ENCODE peak calls at places on chromosomes 7 and 10, in four cellular contexts. J is NB4, Z is tibial nerve, L is gastrocnemius medialis. B is an unnamed sample.

GRCh38 chr7:102472126-102473041 is 6.3 kb downstream of the POLR2J start:
- DNase-seq in Z (no peak), J (no peak), L (peak), B (peak)

GRCh38 chr7:158546626-158547025 is 41.0 kb downstream of the PTPRN2 start:
- DNase-seq in Z (no peak), L (no peak), J (no peak), B (no peak)

GRCh38 chr10:89390875-89391576 is 1.4 kb upstream of the IFIT1 start:
- DNase-seq in Z (no peak), J (no peak), L (no peak), B (no peak)

GRCh38 chr10:63258920-63259678 is 126.0 kb downstream of the NRBF2 start:
- DNase-seq in L (no peak), Z (no peak), J (peak), B (no peak)

GRCh38 chr10:119541046-119541445 is 1.5 kb downstream of the RGS10 start:
- DNase-seq in L (no peak), Z (no peak), J (peak), B (no peak)

GRCh38 chr10:18737841-18738240 is 78.6 kb downstream of the ARL5B start:
- DNase-seq in L (no peak), J (no peak), Z (no peak), B (no peak)

GRCh38 chr10:24528960-24529359 is 194.7 kb downstream of the ARHGAP21 start:
- DNase-seq in Z (no peak), L (no peak), J (no peak), B (no peak)

GRCh38 chr7:27423290-27423689 is 180.7 kb downstream of the EVX1 start:
- DNase-seq in Z (no peak), L (no peak), J (no peak), B (no peak)

GRCh38 chr10:75191821-75192568 is 18.6 kb upstream of the VDAC2 start:
- DNase-seq in J (peak), Z (no peak), L (peak), B (peak)

GRCh38 chr7:116571037-116571436 is 46.2 kb downstream of the CAV1 start:
- DNase-seq in Z (no peak), J (no peak), L (no peak), B (no peak)

GRCh38 chr7:114488696-114489095 is 74.1 kb downstream of the FOXP2 start:
- DNase-seq in J (no peak), Z (no peak), L (no peak), B (no peak)

GRCh38 chr7:94996331-94996730 is 88.9 kb downstream of the PPP1R9A start:
- DNase-seq in Z (no peak), L (no peak), J (no peak), B (no peak)

GRCh38 chr7:22576941-22577927 is 77.2 kb upstream of the STEAP1B start:
- DNase-seq in J (peak), L (peak), Z (no peak), B (no peak)

DNA sequence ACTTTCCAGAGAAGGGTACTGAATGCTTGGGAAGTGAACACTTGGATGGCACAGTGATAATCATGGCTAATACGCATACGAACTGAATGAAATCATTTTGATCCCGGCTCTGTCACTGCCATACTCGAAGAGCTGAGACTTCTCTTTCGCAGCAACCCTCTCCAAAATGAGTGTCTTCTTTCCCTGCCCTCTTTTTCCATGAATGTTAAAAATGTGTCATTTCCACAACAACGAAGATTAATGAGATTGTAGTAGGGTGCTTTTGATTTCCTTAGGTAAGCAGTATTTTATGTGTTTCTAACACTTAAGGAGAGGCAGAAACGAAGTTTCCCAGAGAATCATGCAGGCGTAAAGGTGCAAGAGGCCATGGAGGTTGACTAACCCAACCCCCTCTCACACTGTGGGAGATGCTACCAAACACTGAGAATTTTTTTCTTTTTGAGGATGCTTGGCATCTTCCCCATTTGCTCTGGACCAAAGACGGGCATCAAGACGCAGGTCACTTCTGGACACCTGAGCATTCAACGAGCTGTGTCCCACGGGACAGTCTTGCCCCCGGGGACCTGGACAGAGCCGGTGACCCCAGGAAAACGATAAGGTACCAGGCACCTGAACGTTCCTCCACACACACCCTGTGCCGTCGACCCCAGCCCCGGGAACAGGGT is 823 bp downstream of the COPG2 start:
- DNase-seq in Z (no peak), J (no peak), L (no peak), B (no peak)
- TF ChIP-seq CTCF in Z (no peak), J (no peak), L (no peak), B (no peak)

GRCh38 chr7:108384721-108385483 is 71.3 kb downstream of the NRCAM start:
- DNase-seq in L (no peak), J (peak), Z (no peak), B (no peak)
- TF ChIP-seq CTCF in L (no peak), J (peak), Z (no peak), B (no peak)

GRCh38 chr10:28810062-28810870 is 132.9 kb downstream of the BAMBI start:
- DNase-seq in J (no peak), Z (no peak), L (no peak), B (no peak)
- TF ChIP-seq CTCF in J (no peak), Z (no peak), L (no peak), B (no peak)

DNA sequence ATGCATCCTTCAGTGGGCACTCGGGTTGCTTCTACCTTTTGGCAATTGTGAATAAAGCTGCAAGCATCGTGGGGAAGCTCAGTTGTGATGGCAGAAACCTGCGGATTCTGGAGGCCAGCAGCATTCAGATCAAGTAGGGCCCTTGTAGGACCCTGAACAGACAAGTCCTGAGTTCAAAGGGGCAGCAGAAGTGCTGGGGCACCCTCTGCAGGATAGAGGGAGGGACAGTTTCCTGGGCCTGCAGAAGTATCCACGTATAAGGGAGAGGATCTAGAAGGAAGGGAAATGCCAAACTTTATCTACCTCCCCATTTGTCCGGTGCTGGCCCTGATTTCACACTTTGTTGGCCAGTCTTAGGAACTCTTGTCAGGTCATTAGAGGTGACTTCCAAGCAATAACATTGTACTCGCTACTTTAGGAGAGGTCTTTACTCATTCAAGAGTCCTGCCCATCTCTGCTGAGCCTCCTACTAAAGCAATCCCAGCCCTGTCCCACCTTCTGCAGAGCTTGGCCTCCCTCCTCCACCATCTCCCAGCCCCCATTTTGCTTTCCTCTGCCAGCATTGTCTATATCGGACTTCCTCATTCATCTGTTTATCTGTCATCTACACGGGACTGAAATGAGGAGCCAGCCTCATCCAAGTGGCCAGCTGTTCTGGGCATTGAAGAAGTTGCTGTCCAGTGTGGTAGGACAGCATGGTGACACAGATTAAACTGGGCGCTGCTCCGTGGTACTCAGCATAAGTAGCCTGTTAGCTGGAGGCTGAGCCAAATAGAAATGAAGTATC is 26.6 kb upstream of the R3HCC1L start:
- DNase-seq in L (no peak), Z (no peak), J (no peak), B (no peak)
- TF ChIP-seq CTCF in L (no peak), Z (no peak), J (no peak), B (no peak)

GRCh38 chr10:109022417-109023049 is 900.8 kb downstream of the XPNPEP1 start:
- DNase-seq in Z (no peak), J (no peak), L (no peak), B (no peak)

DNA sequence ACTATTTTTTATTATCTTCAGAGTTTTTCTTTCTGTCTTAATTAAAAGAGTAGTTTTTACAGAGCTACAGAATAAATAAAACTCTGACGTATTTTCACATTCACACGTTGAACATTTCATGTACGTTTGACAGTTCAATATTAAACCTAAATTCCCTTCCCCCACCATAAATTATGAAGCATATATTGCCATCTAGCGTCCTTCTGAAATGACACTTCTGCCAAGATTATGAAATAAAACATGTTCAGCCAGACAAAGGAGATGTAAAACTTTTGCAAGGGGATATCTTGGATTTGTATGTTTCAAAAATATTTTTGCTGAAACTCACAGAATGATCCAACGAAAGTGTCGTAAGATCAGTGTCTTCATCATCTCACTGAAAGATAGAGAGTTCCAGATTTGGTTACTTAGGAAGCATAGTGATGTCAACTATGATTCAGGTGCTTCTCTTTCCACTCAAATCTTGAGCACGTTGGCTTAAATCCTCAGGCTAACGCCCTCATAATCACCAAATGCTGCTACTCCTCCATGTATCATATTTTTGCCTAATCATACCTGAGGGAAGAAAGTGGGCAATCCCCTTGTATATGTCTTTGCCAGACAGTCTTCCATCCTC is 904.3 kb downstream of the XPNPEP1 start:
- DNase-seq in Z (no peak), J (peak), L (no peak), B (no peak)
- TF ChIP-seq CTCF in Z (no peak), J (no peak), L (no peak), B (no peak)

GRCh38 chr10:69863580-69863979 is 61.9 kb downstream of the COL13A1 start:
- DNase-seq in J (no peak), L (no peak), Z (no peak), B (no peak)

GRCh38 chr10:69860290-69860689 is 58.6 kb downstream of the COL13A1 start:
- DNase-seq in J (no peak), Z (no peak), L (no peak), B (no peak)

GRCh38 chr10:69864321-69864720 is 62.6 kb downstream of the COL13A1 start:
- DNase-seq in Z (no peak), J (no peak), L (no peak), B (no peak)

GRCh38 chr10:69862882-69863530 is 61.3 kb downstream of the COL13A1 start:
- DNase-seq in L (no peak), Z (no peak), J (no peak), B (no peak)

DNA sequence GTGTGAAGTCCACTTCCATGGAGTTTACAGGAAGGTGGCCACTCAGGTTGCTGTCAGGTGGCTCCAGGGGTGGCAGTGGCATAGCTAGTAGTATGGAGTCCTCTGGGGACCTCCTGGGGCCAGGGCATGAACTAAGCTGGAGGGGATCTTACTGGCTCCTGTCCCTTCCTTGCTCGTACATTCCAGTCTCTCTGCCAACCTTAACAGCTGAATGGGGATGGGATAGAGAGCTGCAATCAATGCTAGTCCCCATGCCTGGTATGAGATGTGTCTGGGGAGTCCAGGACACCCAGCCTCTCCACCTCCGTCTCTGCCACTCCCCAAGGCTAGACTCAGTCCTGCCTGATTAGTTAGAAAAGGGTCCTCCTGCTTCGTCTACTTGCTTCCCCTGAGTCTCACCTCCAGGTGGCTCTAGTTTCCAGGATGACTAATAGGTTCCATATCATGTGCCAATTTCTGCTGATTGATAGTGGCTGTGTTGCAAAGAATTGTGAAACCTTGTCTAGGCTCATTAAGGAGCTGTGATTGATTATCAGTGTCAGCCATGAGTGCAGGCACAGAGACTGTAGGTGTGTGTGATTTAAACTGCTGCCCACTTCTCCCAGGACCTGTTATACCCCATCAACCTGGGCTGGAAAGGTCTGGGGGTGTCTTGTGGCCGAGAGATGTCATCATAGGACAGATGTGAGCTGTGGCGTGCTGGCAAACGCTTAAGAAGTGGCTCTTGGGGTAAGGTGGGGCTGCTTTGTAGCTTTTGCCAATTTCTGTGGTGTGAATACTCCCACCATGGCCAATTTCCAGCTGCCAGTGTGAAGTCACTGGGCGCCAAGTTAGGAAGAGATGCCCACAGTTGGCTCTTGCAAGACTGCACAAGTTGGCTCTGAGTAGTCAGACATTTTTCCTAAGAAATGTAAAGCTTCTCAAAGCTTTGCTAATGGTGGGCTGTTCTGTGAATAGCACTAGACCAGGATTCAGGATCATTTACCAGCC is 59.8 kb downstream of the COL13A1 start:
- DNase-seq in L (no peak), J (peak), Z (no peak), B (no peak)
- TF ChIP-seq CTCF in L (no peak), J (peak), Z (no peak), B (no peak)

GRCh38 chr10:16425449-16425848 is 11.4 kb upstream of the PTER start:
- DNase-seq in L (no peak), Z (no peak), J (no peak), B (no peak)
- TF ChIP-seq CTCF in L (no peak), Z (no peak), J (no peak), B (no peak)

GRCh38 chr10:102067091-102067916 is 2.2 kb downstream of the HPS6 start:
- DNase-seq in Z (no peak), J (no peak), L (no peak), B (no peak)

GRCh38 chr10:102066421-102067068 is 1.4 kb downstream of the HPS6 start:
- DNase-seq in J (no peak), L (no peak), Z (no peak), B (no peak)

GRCh38 chr10:102064503-102064867 is 664 bp upstream of the HPS6 start:
- DNase-seq in J (no peak), Z (no peak), L (no peak), B (no peak)

GRCh38 chr10:102065561-102066420 is 642 bp downstream of the HPS6 start:
- DNase-seq in J (peak), Z (no peak), L (no peak), B (no peak)

GRCh38 chr10:102064868-102065560 is at the start of gene HPS6:
- DNase-seq in L (peak), Z (peak), J (peak), B (peak)
- TF ChIP-seq CTCF in L (no peak), Z (peak), J (peak), B (no peak)

DNA sequence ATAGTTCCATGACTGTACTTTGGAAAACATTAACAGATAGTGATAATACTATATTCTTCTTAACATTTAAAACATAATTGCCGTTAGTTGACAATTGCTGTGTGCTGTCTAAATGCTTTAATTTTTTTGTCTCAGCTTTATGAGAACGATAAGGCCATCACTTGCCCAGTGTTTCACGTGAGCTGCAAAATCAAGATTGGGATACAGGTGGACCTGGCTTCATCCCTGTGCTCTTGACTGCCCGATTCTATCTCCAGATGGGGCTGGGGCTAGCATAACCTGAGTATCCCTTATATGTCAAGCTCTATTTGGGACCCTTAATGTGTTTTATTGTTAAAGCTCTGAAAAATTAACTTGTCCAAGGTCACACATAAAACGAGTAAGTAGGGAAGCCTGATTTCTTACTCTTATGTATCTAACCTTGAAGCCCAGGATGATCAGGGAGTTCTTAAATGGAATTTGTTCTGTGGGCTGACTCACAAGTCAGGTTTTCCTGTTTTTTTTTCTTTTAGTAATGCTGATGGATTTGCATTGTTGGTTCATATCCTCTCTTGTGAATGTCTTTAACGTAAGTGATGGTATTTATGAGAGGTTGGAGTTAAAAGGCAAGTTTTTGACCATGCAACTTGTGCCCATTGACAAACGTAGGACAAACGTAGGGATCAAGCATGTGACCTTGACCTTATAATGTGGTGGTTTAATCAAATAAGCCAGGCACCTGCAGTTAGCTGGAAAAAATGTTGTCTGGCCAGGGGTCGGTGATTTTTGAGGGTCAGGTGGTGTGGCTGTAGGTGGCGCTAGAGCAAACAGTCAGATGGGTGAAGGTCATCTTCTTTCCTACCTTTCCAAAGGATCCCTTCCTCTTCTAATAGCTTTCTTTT is 3.6 kb downstream of the PRKAR2B start:
- DNase-seq in Z (no peak), J (no peak), L (no peak), B (no peak)
- TF ChIP-seq CTCF in Z (no peak), J (peak), L (no peak), B (no peak)

GRCh38 chr7:28836661-28837060 is 121.5 kb downstream of the TRIL start:
- DNase-seq in Z (no peak), J (no peak), L (no peak), B (no peak)

GRCh38 chr7:28845106-28845505 is 113.0 kb downstream of the TRIL start:
- DNase-seq in Z (no peak), L (no peak), J (no peak), B (no peak)

GRCh38 chr7:28841766-28842165 is 116.4 kb downstream of the TRIL start:
- DNase-seq in J (no peak), L (no peak), Z (no peak), B (no peak)

GRCh38 chr7:28842769-28843295 is 115.3 kb downstream of the TRIL start:
- DNase-seq in L (no peak), Z (no peak), J (no peak), B (no peak)

GRCh38 chr7:28840515-28841125 is 117.5 kb downstream of the TRIL start:
- DNase-seq in Z (no peak), J (no peak), L (no peak), B (no peak)
- TF ChIP-seq CTCF in Z (no peak), J (peak), L (no peak), B (peak)